ENCODE peak calls at places on chromosomes 13 and 19, in six cellular contexts. P is lung, H is psoas muscle, Q is PC-3, L is heart right ventricle, G is ascending aorta. R is an unnamed sample.

GRCh38 chr19:39916851-39917396 is 17.5 kb downstream of the FCGBP start:
- DNase-seq in Q (no peak), L (no peak), P (peak; percentile 13), G (no peak), H (no peak), R (peak; percentile 8)

GRCh38 chr13:109704771-109705628 is 81.4 kb downstream of the IRS2 start:
- DNase-seq in Q (peak; percentile 54), H (peak; percentile 51), L (peak; percentile 35), P (peak; percentile 67), G (peak; percentile 75), R (no peak)

GRCh38 chr19:40718774-40719391 is 2.0 kb downstream of the ITPKC start:
- DNase-seq in H (peak; percentile 75), G (peak; percentile 77), P (peak; percentile 84), Q (peak; percentile 72), L (peak; percentile 45), R (peak; percentile 93)

GRCh38 chr13:67139551-67139950 is 90.6 kb downstream of the PCDH9 start:
- DNase-seq in L (no peak), Q (no peak), G (no peak), H (no peak), P (no peak), R (no peak)

GRCh38 chr19:34308381-34309367 is 54.3 kb downstream of the GARRE1 start:
- DNase-seq in G (no peak), H (no peak), Q (no peak), L (no peak), P (no peak), R (no peak)

GRCh38 chr19:40366697-40367561 is 18.4 kb downstream of the PLD3 start:
- DNase-seq in G (no peak), H (no peak), P (peak; percentile 43), Q (no peak), L (no peak), R (peak; percentile 77)

GRCh38 chr13:37621811-37622361 is 23.3 kb upstream of the POSTN start:
- DNase-seq in L (no peak), P (peak; percentile 31), Q (no peak), H (no peak), G (no peak), R (no peak)

GRCh38 chr19:39405930-39406655 is 554 bp upstream of the ZFP36 start:
- DNase-seq in G (no peak), P (no peak), H (peak; percentile 91), L (no peak), Q (no peak), R (peak; percentile 98)

GRCh38 chr19:46944918-46945628 is 74.6 kb upstream of the NPAS1 start:
- DNase-seq in L (peak; percentile 75), Q (no peak), P (peak; percentile 45), H (peak; percentile 74), G (peak; percentile 87), R (peak; percentile 91)

GRCh38 chr13:43325636-43326035 is 302.2 kb downstream of the DNAJC15 start:
- DNase-seq in H (no peak), P (no peak), Q (no peak), L (no peak), G (no peak), R (no peak)

GRCh38 chr13:108915095-108915633 is 285.8 kb downstream of the MYO16 start:
- DNase-seq in Q (peak; percentile 31), P (no peak), H (no peak), G (no peak), L (no peak), R (no peak)

GRCh38 chr19:5205388-5205787 is 135.2 kb downstream of the PTPRS start:
- DNase-seq in Q (no peak), G (no peak), H (no peak), P (no peak), L (no peak), R (no peak)

GRCh38 chr13:98325724-98326123 is 148.7 kb upstream of the RNF113B start:
- DNase-seq in G (no peak), P (no peak), H (no peak), Q (no peak), L (no peak), R (no peak)

DNA sequence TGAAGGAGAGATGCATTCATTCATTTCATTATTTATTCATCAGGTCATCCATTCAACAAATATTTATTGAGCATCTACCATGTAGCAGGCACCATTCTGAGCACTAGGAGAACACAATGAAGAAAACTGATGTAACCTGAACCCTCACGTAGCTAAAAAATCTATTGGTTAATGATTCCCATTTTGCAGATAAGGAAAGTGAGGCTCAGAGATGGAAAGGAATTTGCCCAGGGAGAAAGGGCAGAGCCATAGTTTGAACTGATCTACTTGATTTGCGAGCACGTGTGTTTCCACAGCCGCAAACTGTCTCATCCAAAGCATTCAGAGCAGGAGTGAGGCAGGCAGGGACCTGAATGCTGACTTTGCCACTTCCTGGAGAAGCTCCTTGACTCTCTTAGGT is 2.7 kb downstream of the KLK8 start:
- DNase-seq in H (no peak), P (no peak), Q (no peak), L (no peak), G (no peak), R (no peak)
- H3K27ac ChIP-seq in H (no peak overlapping the region), P (no peak overlapping the region), Q (no peak overlapping the region), L (no peak overlapping the region), G (no peak overlapping the region), R (no peak overlapping the region)

DNA sequence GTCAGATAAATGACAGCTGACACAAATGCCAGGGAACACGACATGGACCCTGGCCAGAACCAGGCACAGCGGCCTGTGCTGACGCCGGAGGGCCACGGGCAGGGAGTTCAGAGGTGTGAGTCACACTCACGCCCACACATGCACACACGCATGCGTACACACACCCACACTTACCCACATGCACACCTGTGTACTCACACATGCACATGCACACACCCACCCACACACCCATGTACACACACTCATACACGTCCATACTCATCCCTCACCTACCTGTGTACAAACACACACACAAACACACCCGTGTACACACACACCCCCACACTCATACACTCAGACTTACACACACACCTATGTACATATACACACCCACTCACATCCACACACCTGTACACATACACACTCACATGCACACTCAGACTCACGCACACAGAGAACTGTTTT is 40.4 kb downstream of the MLLT1 start:
- DNase-seq in Q (peak; percentile 61), G (no peak), H (no peak), L (peak; percentile 24), P (no peak), R (no peak)
- H3K4me1 ChIP-seq in Q (peaks cover 28% of the 10 kb centered on the region), G (peaks cover 12% of the 10 kb centered on the region), H (peaks cover 77% of the 10 kb centered on the region), L (peaks cover 87% of the 10 kb centered on the region), P (peaks cover 62% of the 10 kb centered on the region), R (peaks cover 18% of the 10 kb centered on the region)

DNA sequence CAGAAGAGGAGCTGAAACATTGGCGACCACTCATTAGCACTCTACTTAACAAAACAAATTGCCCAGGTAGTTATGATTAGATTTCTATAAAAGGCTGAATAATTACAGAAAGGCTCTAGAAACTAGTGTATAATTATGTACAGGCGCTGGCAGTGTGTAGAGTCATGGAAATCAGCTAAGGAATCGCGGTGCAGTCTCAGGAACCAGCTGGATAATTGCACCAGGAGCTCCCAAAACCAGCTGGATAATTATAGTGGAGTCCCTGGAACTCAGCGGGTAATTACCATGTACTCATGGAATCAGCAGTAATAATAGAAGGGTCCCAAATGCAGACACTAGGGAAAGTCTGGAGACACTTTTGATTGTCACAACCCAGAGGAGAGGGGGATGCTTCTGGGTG is 23.2 kb upstream of the TTYH1 start:
- DNase-seq in Q (no peak), P (no peak), L (no peak), G (no peak), H (no peak), R (no peak)
- TF ChIP-seq CTCF in Q (no peak), P (no peak), L (no peak), G (no peak), H (no peak), R (no peak)

DNA sequence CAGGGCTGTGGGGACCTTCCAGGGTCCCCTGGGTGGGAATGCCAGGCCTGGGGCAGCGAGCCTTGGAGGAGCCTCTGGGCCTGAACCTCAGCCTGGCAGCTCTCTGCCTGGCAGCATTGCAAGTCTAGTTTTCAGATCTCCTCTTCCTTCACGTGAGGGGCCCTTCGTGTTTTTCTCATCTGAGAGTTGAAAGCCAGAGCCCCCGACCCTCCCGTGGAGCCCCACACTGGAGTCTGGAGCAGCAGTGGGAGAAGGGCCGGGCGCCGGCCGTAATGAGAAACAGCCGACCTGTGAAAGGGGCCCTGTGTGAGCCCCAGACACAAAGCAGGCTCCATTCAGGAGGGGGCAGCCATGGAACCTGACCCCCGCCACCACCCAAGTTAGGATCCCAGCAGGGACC is 19.3 kb downstream of the TMED1 start:
- DNase-seq in G (no peak), L (no peak), Q (no peak), H (no peak), P (no peak), R (no peak)
- H3K27ac ChIP-seq in G (peak overlapping the region; percentile 88), L (no peak overlapping the region), Q (no peak overlapping the region), H (peak overlapping the region; percentile 60), P (peak overlapping the region; percentile 58), R (peak overlapping the region; percentile 77)

DNA sequence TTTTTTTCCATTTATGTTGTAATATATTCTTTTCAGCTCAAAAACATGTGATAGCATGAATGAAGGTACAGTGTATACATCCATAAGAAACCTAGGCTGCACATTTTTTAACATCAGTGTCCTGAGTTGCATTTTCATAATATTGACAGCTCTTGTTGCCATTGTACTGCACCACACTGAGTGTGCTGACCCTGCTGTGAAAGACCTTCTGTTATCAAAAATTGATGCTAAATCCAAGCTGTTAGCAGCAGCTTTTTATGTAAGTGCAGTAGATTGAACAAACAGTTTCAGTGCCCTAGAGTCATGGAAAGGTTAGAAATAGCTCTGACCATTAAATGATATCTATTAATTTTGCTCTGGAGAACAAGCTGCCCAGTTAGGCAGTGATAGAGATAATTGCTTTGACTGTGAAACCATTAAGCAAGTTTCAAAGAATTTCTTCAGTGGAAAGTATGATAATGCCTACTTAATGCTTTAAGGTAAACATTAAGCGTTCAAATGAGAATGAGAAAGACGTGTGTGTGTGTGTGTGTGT is 1289.2 kb upstream of the PCDH20 start:
- DNase-seq in L (no peak), G (no peak), Q (no peak), H (no peak), P (no peak), R (no peak)
- H3K4me1 ChIP-seq in L (no peaks in the 10 kb centered on the region), G (no peaks in the 10 kb centered on the region), Q (peaks cover 3% of the 10 kb centered on the region), H (no peaks in the 10 kb centered on the region), P (no peaks in the 10 kb centered on the region), R (no peaks in the 10 kb centered on the region)

DNA sequence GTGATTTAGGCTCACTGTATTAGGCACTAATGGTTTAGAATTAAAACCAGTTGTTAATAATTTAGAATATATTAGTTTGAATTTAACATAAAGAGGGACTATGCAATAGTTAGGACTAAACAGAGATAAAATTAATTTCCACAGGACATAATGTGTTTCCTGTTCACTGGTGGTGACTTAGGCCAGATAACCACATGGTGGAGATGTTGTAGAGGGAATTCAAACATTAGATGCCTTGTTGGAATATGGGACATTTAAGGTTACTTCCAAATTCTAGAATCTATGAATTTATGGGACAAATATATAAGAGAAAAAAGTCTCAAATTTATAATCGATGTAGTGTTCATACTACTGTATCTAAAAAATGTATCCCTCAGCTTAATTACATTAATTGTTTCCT is 615.5 kb upstream of the KLHL1 start:
- DNase-seq in P (no peak), G (no peak), Q (peak; percentile 42), L (no peak), H (no peak), R (no peak)
- TF ChIP-seq CTCF in P (no peak), G (no peak), Q (peak; percentile 55), L (no peak), H (no peak), R (no peak)